ENCODE peak calls at places on chromosome X, in seven cellular contexts. S is NCI-H1105; H is cerebellum; W is C1 segment of cervical spinal cord; D is NCI-H1092; K is HT1080; C is activated CD8-positive, alpha-beta memory T cell treated with anti-CD3 and anti-CD28 coated beads, Interleukin-2, amount 50 U/mL, for 48 hours. T is an unnamed sample.
A peak's percentile ranks its signal among the peaks of the same experiment; 100 is the strongest.

GRCh38 chrX:107684956-107685385 is 56.7 kb downstream of the PRPS1 start:
- DNase-seq in S (no peak), H (no peak), W (no peak), D (no peak), K (peak; percentile 74), C (no peak), T (no peak)

GRCh38 chrX:49291615-49292337 is 11.7 kb upstream of the GAGE10 start:
- DNase-seq in S (no peak), H (no peak), W (no peak), D (no peak), K (peak; percentile 46), C (peak; percentile 85), T (no peak)

GRCh38 chrX:123361371-123361770 is 177.3 kb downstream of the GRIA3 start:
- DNase-seq in S (no peak), H (no peak), W (no peak), D (no peak), K (no peak), C (no peak), T (no peak)

GRCh38 chrX:77087529-77088169 is 359.5 kb upstream of the FGF16 start:
- DNase-seq in S (no peak), H (no peak), W (no peak), D (no peak), K (peak; percentile 1), C (no peak), T (no peak)

GRCh38 chrX:124634363-124634762 is 288.0 kb downstream of the SH2D1A start:
- DNase-seq in S (no peak), H (no peak), W (no peak), D (no peak), K (no peak), C (no peak), T (no peak)

GRCh38 chrX:39518451-39519212 is 579.1 kb downstream of the BCOR start:
- DNase-seq in S (no peak), H (peak; percentile 40), W (peak; percentile 19), D (no peak), K (no peak), C (no peak), T (no peak)

GRCh38 chrX:131729295-131729694 is 185.4 kb downstream of the OR13H1 start:
- DNase-seq in S (no peak), H (no peak), W (peak; percentile 64), D (no peak), K (no peak), C (no peak), T (peak; percentile 78)

GRCh38 chrX:3638280-3638873 is 75.1 kb downstream of the PRKX start:
- DNase-seq in S (no peak), H (peak; percentile 19), W (peak; percentile 2), D (peak; percentile 16), K (no peak), C (no peak), T (no peak)

GRCh38 chrX:150036181-150036580 is 97.9 kb upstream of the EOLA2 start:
- DNase-seq in S (no peak), H (no peak), W (no peak), D (no peak), K (peak; percentile 82), C (no peak), T (no peak)

GRCh38 chrX:2954541-2954940 is 25.4 kb upstream of the ARSD start:
- DNase-seq in S (no peak), H (no peak), W (no peak), D (no peak), K (no peak), C (no peak), T (no peak)

GRCh38 chrX:153590961-153591956 is 7.7 kb downstream of the CCNQ start:
- DNase-seq in S (no peak), H (no peak), W (no peak), D (no peak), K (no peak), C (no peak), T (no peak)

GRCh38 chrX:13473666-13474516 is 95.5 kb upstream of the EGFL6 start:
- DNase-seq in S (no peak), H (no peak), W (no peak), D (no peak), K (no peak), C (no peak), T (no peak)

GRCh38 chrX:17488036-17488435 is 113.0 kb downstream of the NHS start:
- DNase-seq in S (no peak), H (no peak), W (no peak), D (no peak), K (no peak), C (no peak), T (no peak)

GRCh38 chrX:38583185-38583584 is 21.8 kb downstream of the TSPAN7 start:
- DNase-seq in S (no peak), H (no peak), W (no peak), D (no peak), K (no peak), C (no peak), T (no peak)

GRCh38 chrX:111145878-111146277 is 49.9 kb downstream of the PAK3 start:
- DNase-seq in S (no peak), H (no peak), W (no peak), D (no peak), K (no peak), C (no peak), T (no peak)

GRCh38 chrX:25012793-25013592 is 2.8 kb downstream of the ARX start:
- DNase-seq in S (no peak), H (no peak), W (no peak), D (no peak), K (peak; percentile 1), C (no peak), T (no peak)

GRCh38 chrX:71809886-71810285 is 46.7 kb downstream of the CXorf49B start:
- DNase-seq in S (no peak), H (no peak), W (no peak), D (no peak), K (peak; percentile 5), C (no peak), T (no peak)

GRCh38 chrX:133670394-133670793 is 255.1 kb upstream of the GPC4 start:
- DNase-seq in S (peak; percentile 5), H (no peak), W (peak; percentile 2), D (no peak), K (peak; percentile 6), C (no peak), T (peak; percentile 6)

GRCh38 chrX:119605398-119605738 is 856 bp downstream of the NKRF start:
- DNase-seq in S (no peak), H (peak; percentile 22), W (no peak), D (no peak), K (no peak), C (peak; percentile 53), T (no peak)

GRCh38 chrX:9595131-9595530 is 130.3 kb downstream of the TBL1X start:
- DNase-seq in S (no peak), H (no peak), W (no peak), D (no peak), K (no peak), C (no peak), T (no peak)

GRCh38 chrX:37716502-37717068 is 31.0 kb downstream of the XK start:
- DNase-seq in S (no peak), H (no peak), W (no peak), D (no peak), K (no peak), C (no peak), T (no peak)

GRCh38 chrX:22320236-22320635 is 47.5 kb downstream of the CBLL2 start:
- DNase-seq in S (no peak), H (no peak), W (no peak), D (no peak), K (no peak), C (no peak), T (no peak)